ENCODE peak calls at places on chromosomes 4 and X, in five cellular contexts. I, D, A, S and K are unnamed samples.

GRCh38 chr4:37936889-37937498 is 23.2 kb upstream of the PTTG2 start:
- DNase-seq in A (no peak), S (no peak), D (no peak), I (no peak), K (no peak)

GRCh38 chr4:90127223-90127705 is at the start of gene CCSER1:
- DNase-seq in D (peak; percentile 63), S (peak; percentile 81), A (peak; percentile 87), I (peak; percentile 73), K (peak; percentile 37)

GRCh38 chr4:104064650-104065577 is 345.1 kb upstream of the TACR3 start:
- DNase-seq in S (peak; percentile 30), A (no peak), D (no peak), I (peak; percentile 53), K (peak; percentile 14)

GRCh38 chr4:76301775-76302162 is 4.8 kb upstream of the STBD1 start:
- DNase-seq in S (no peak), A (no peak), D (no peak), I (no peak), K (no peak)

GRCh38 chrX:130125090-130125489 is 14.8 kb upstream of the ELF4 start:
- DNase-seq in D (peak; percentile 60), A (no peak), S (no peak), I (no peak), K (peak; percentile 28)

GRCh38 chr4:175827510-175827909 is 15.4 kb upstream of the GPM6A start:
- DNase-seq in A (no peak), S (no peak), D (no peak), I (no peak), K (no peak)

GRCh38 chr4:146398404-146398803 is 123.3 kb downstream of the SLC10A7 start:
- DNase-seq in D (no peak), S (no peak), A (no peak), I (no peak), K (no peak)

GRCh38 chr4:151035321-151035720 is 20.2 kb upstream of the LRBA start:
- DNase-seq in S (no peak), D (no peak), A (no peak), I (no peak), K (no peak)

GRCh38 chr4:3360741-3361140 is 67.9 kb downstream of the RGS12 start:
- DNase-seq in D (no peak), A (no peak), S (peak; percentile 11), I (no peak), K (no peak)

GRCh38 chr4:15965325-15965724 is 2.4 kb upstream of the FGFBP2 start:
- DNase-seq in A (no peak), D (no peak), I (no peak), S (no peak), K (no peak)

GRCh38 chr4:15963568-15963967 is 593 bp upstream of the FGFBP2 start:
- DNase-seq in D (no peak), S (no peak), I (no peak), A (no peak), K (no peak)

GRCh38 chr4:15964159-15964558 is 1.2 kb upstream of the FGFBP2 start:
- DNase-seq in A (no peak), D (no peak), I (no peak), S (no peak), K (no peak)

GRCh38 chr4:15961778-15962510 is 1.0 kb downstream of the FGFBP2 start:
- DNase-seq in A (no peak), S (no peak), D (no peak), I (no peak), K (peak; percentile 21)

GRCh38 chr4:15963001-15963451 is at the start of gene FGFBP2:
- DNase-seq in I (peak; percentile 43), S (no peak), D (no peak), A (peak; percentile 61), K (peak; percentile 25)
- TF ChIP-seq CTCF in I (peak; percentile 65), S (no peak), D (no peak), A (peak; percentile 21), K (peak; percentile 46)

GRCh38 chr4:41751325-41752061 is 3.0 kb upstream of the PHOX2B start:
- DNase-seq in A (no peak), S (no peak), I (no peak), D (no peak), K (no peak)
- TF ChIP-seq CTCF in A (no peak), S (no peak), I (peak; percentile 17), D (no peak), K (no peak)

DNA sequence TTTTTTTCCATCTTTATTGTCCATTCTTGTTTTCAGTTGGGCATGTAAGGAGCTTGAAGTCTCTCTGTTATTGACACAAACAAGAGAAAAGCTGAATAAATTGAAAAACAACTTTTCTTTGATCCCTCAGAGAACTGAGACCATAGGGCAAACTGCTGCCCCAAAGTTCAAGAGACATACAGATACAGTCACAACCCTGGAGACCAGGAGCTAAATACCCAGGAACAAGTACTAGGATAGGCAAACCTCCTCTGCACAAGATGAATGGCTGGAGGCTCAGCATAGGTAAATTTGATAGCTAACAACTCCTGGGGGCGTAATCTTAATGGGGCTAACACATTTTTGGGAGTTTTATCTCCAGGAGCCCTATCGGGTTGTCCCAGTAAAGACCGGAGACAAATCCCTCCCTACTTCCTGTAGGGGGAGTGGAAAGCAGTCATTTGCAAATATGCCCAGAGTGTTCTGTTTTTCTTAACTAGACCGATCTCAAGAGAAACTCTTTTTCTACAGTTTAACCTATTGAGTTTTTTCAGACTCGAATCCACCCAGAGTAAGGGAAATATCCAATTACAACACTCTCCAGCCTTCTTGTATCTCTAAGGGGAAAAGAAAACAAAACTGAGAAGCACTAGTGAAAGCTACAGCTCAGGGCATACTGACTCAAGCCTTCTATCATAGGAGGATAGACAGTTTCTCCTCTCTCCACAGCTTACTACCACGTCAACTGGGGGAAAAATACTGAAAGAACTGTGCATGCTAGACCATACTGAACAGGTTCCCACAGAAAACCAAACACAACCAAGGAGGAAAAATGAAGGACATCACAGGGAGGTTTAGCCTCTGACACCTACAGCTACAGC is 23.1 kb downstream of the MAGEA8 start:
- DNase-seq in A (no peak), I (peak; percentile 16), S (no peak), D (no peak), K (no peak)
- TF ChIP-seq CTCF in A (no peak), I (peak; percentile 26), S (no peak), D (no peak), K (no peak)

GRCh38 chr4:120877021-120877420 is 45.5 kb downstream of the PRDM5 start:
- DNase-seq in D (no peak), S (no peak), A (no peak), I (no peak), K (no peak)

GRCh38 chr4:120874792-120875774 is 47.4 kb downstream of the PRDM5 start:
- DNase-seq in S (no peak), A (no peak), I (no peak), D (no peak), K (no peak)

GRCh38 chr4:120871173-120871572 is 51.4 kb downstream of the PRDM5 start:
- DNase-seq in S (no peak), D (no peak), A (no peak), I (no peak), K (no peak)

GRCh38 chr4:120870279-120870673 is 52.2 kb downstream of the PRDM5 start:
- DNase-seq in A (no peak), S (no peak), I (no peak), D (no peak), K (no peak)

DNA sequence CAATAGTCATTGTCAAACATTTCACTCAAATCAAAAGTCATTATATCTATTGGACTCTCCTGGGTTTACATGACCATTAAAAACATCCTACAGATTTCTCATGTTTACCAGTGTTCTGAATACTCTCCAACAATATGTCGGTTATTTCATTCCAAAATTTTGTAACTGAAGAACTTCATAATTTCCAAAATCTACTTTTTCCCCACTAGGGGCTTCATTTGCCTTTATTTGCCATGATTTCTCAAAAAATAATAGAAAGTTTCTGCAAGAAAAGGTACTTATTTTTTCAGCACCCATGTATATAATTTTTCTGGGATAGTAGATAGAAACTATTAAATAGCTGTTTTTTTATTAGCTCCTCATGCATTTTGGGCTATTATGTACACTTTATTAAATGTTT is 49.0 kb downstream of the PRDM5 start:
- DNase-seq in A (no peak), D (no peak), I (no peak), S (no peak), K (no peak)
- TF ChIP-seq CTCF in A (no peak), D (no peak), I (peak; percentile 10), S (no peak), K (no peak)

GRCh38 chrX:101357166-101357795 is 8.7 kb upstream of the TIMM8A start:
- DNase-seq in A (no peak), I (no peak), D (no peak), S (no peak), K (no peak)
- TF ChIP-seq CTCF in A (no peak), I (peak; percentile 40), D (no peak), S (no peak), K (no peak)

DNA sequence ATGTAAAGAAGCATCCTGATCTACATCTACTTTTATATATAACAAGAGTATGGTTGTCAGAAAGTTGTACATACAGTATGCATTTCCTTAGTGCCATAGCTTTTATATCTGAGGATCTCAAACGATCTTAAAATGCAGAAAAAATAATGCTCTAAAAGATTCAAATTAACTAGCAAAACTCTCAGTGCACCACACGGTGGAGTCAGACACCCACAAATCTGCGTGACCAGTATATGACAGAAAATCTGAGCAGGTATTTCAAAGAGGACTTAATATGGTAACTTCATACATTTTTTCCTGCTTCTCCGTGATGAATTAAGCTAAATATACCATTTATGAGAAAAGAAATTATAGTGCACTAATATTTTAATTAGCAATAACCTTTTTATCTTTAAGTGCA is 803.0 kb downstream of the DMD start:
- DNase-seq in I (no peak), D (no peak), S (no peak), A (no peak), K (no peak)
- TF ChIP-seq CTCF in I (no peak), D (no peak), S (no peak), A (no peak), K (no peak)

GRCh38 chr4:79237836-79238235 is 88.0 kb downstream of the NAA11 start:
- DNase-seq in D (no peak), A (no peak), I (no peak), S (no peak), K (no peak)

GRCh38 chr4:79247695-79248394 is 78.0 kb downstream of the NAA11 start:
- DNase-seq in S (no peak), A (no peak), I (no peak), D (no peak), K (no peak)

GRCh38 chr4:79241846-79242245 is 84.0 kb downstream of the NAA11 start:
- DNase-seq in S (no peak), D (no peak), I (peak; percentile 42), A (no peak), K (no peak)
- TF ChIP-seq CTCF in S (no peak), D (no peak), I (peak; percentile 30), A (no peak), K (no peak)

DNA sequence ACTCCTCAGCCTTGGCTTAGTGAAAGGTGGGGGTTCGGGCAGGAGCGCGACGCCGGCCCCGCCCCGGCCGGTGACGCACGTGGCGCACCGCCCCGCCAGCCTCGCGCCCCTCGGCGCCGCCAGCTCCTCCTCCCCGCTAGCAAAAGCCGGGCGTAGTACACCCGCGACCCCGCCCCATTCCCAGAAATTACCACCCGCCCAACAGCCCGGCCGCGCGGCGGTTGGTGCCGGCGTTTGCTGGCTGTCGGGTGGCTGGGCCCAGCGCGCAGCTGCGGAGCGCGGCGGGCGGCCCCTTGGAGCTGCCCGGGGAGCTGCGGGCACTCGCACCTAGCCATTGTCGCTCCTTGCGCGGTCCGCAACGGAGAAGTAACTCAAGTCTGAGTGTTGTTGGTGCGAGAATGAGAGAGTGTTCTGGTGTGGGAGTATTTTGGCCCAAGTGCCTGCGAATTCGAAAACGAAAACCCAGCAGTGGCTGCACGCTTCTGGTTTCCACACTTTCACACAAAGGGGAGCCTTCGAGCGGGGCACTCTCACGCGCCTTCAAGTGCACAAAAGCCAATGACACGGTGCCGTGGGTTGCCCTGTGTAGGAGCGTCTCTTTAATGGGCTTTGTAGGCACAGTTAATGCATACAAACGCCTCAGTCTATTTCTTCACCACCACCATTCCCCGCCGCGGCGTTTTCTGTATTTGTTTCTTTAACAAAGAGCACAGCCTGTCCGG is 1.0 kb upstream of the ELF2 start:
- DNase-seq in I (peak; percentile 96), S (peak; percentile 97), D (peak; percentile 94), A (peak; percentile 97), K (peak; percentile 89)
- TF ChIP-seq CTCF in I (no peak), S (no peak), D (no peak), A (no peak), K (peak; percentile 15)